ENCODE peak calls at places on chromosomes 3 and 15, in six cellular contexts. M is IMR-90, N is right lobe of liver, U is heart left ventricle, H is H54, L is K562. Q is an unnamed sample.

GRCh38 chr3:99789322-99789721 is 28.3 kb upstream of the CMSS1 start:
- DNase-seq in M (peak; percentile 67), N (no peak), U (no peak), H (peak; percentile 12), L (peak; percentile 25), Q (no peak)

GRCh38 chr3:195114026-195114425 is 156.9 kb downstream of the XXYLT1 start:
- DNase-seq in M (no peak), N (no peak), U (no peak), H (no peak), L (no peak), Q (no peak)

GRCh38 chr3:171461087-171461917 is 1.1 kb upstream of the TNIK start:
- DNase-seq in M (peak; percentile 44), N (no peak), U (no peak), H (no peak), L (peak; percentile 58), Q (no peak)

GRCh38 chr3:189710620-189711388 is 79.6 kb downstream of the TP63 start:
- DNase-seq in M (peak; percentile 99), N (no peak), U (no peak), H (peak; percentile 61), L (no peak), Q (peak; percentile 17)

GRCh38 chr15:88127477-88127799 is 129.1 kb downstream of the NTRK3 start:
- DNase-seq in M (no peak), N (no peak), U (no peak), H (no peak), L (no peak), Q (no peak)

GRCh38 chr3:101803152-101803782 is 24.3 kb downstream of the NXPE3 start:
- DNase-seq in M (peak; percentile 79), N (no peak), U (no peak), H (no peak), L (peak; percentile 34), Q (peak; percentile 46)

GRCh38 chr3:192818126-192818525 is 90.8 kb upstream of the FGF12 start:
- DNase-seq in M (peak; percentile 48), N (no peak), U (no peak), H (no peak), L (no peak), Q (no peak)

GRCh38 chr3:18712713-18713575 is 287.8 kb upstream of the SATB1 start:
- DNase-seq in M (no peak), N (no peak), U (no peak), H (no peak), L (no peak), Q (no peak)

GRCh38 chr3:72683068-72683467 is 165.2 kb downstream of the SHQ1 start:
- DNase-seq in M (no peak), N (no peak), U (no peak), H (no peak), L (no peak), Q (no peak)

GRCh38 chr3:69143605-69144004 is 21.2 kb upstream of the LMOD3 start:
- DNase-seq in M (peak; percentile 18), N (no peak), U (no peak), H (no peak), L (peak; percentile 5), Q (no peak)

GRCh38 chr15:33089878-33090757 is 104.4 kb downstream of the FMN1 start:
- DNase-seq in M (peak; percentile 94), N (no peak), U (no peak), H (no peak), L (no peak), Q (no peak)

GRCh38 chr3:39892068-39892467 is 82.7 kb downstream of the MYRIP start:
- DNase-seq in M (no peak), N (no peak), U (no peak), H (no peak), L (no peak), Q (no peak)

GRCh38 chr3:77446084-77446483 is 406.2 kb downstream of the ROBO2 start:
- DNase-seq in M (no peak), N (no peak), U (no peak), H (no peak), L (no peak), Q (no peak)

GRCh38 chr3:103629391-103629790 is 1194.6 kb downstream of the ZPLD1 start:
- DNase-seq in M (no peak), N (no peak), U (no peak), H (no peak), L (no peak), Q (no peak)

GRCh38 chr3:139113231-139113749 is 68.6 kb upstream of the PRR23C start:
- DNase-seq in M (no peak), N (no peak), U (no peak), H (no peak), L (no peak), Q (no peak)

GRCh38 chr3:88807471-88808090 is 299.8 kb upstream of the EPHA3 start:
- DNase-seq in M (peak; percentile 74), N (no peak), U (no peak), H (no peak), L (no peak), Q (no peak)

GRCh38 chr3:39207361-39208192 is 15.2 kb upstream of the XIRP1 start:
- DNase-seq in M (no peak), N (no peak), U (no peak), H (no peak), L (no peak), Q (no peak)

GRCh38 chr15:47466357-47466756 is 250.9 kb upstream of the SEMA6D start:
- DNase-seq in M (peak; percentile 90), N (no peak), U (no peak), H (no peak), L (no peak), Q (no peak)

GRCh38 chr15:27589782-27590181 is 509.3 kb downstream of the OCA2 start:
- DNase-seq in M (no peak), N (no peak), U (no peak), H (no peak), L (no peak), Q (no peak)
- TF ChIP-seq POLR2A in M (no peak), N (no peak), U (no peak), H (no peak), L (no peak), Q (no peak)

GRCh38 chr3:32391643-32392529 is at the start of gene CMTM7:
- DNase-seq in M (peak; percentile 35), N (peak; percentile 85), U (peak; percentile 87), H (peak; percentile 71), L (peak; percentile 39), Q (no peak)
- TF ChIP-seq POLR2A in M (peak; percentile 39), N (peak; percentile 75), U (no peak), H (peak; percentile 75), L (no peak), Q (peak; percentile 64)

GRCh38 chr15:68217341-68217740 is 12.2 kb downstream of the CLN6 start:
- DNase-seq in M (no peak), N (no peak), U (no peak), H (no peak), L (no peak), Q (no peak)
- TF ChIP-seq POLR2A in M (no peak), N (no peak), U (no peak), H (no peak), L (no peak), Q (no peak)

DNA sequence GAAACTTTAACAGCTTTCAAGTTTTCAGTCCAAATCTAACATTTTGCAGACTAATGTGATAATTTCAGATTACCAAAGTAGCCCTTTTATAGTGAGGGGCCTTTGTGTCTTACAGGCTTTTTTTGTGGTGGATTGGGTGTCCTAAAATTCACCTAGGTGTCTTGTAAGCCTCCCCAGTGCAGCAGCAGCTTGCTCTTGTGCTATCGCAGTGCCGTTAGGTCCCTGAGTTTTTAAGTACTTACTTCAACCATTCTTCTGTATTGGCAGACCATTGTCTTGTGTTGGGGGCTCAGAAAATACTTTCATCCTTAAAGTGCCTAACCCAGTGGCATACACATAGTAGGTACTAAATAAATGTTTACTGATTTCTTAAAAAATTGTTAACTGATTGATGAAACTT is 2.1 kb downstream of the PDE8A start:
- DNase-seq in M (peak; percentile 23), N (no peak), U (no peak), H (no peak), L (no peak), Q (no peak)
- TF ChIP-seq POLR2A in M (no peak), N (no peak), U (no peak), H (no peak), L (no peak), Q (no peak)

GRCh38 chr15:75348034-75348562 is 1.3 kb downstream of the NEIL1 start:
- DNase-seq in M (no peak), N (no peak), U (no peak), H (no peak), L (peak; percentile 54), Q (no peak)

GRCh38 chr15:75349851-75350588 is 3.2 kb downstream of the NEIL1 start:
- DNase-seq in M (no peak), N (no peak), U (peak; percentile 55), H (no peak), L (no peak), Q (no peak)

GRCh38 chr15:75348563-75349350 is 1.9 kb downstream of the NEIL1 start:
- DNase-seq in M (no peak), N (no peak), U (peak; percentile 61), H (no peak), L (no peak), Q (no peak)

GRCh38 chr15:75346796-75347221 is at the start of gene NEIL1:
- DNase-seq in M (no peak), N (no peak), U (no peak), H (no peak), L (no peak), Q (no peak)

GRCh38 chr15:75347222-75348033 is 589 bp downstream of the NEIL1 start:
- DNase-seq in M (no peak), N (peak; percentile 81), U (peak; percentile 84), H (no peak), L (peak; percentile 68), Q (no peak)
- TF ChIP-seq POLR2A in M (no peak), N (no peak), U (no peak), H (no peak), L (no peak), Q (no peak)

GRCh38 chr15:90184786-90185704 is 16.1 kb upstream of the SEMA4B start:
- DNase-seq in M (no peak), N (peak; percentile 82), U (peak; percentile 89), H (peak; percentile 57), L (peak; percentile 84), Q (peak; percentile 41)
- TF ChIP-seq POLR2A in M (no peak), N (peak; percentile 69), U (no peak), H (peak; percentile 12), L (no peak), Q (peak; percentile 64)

GRCh38 chr15:75843618-75844610 is 667 bp downstream of the UBE2Q2 start:
- DNase-seq in M (peak; percentile 37), N (peak; percentile 69), U (peak; percentile 85), H (peak; percentile 51), L (peak; percentile 71), Q (peak; percentile 20)
- TF ChIP-seq POLR2A in M (peak; percentile 11), N (no peak), U (no peak), H (no peak), L (peak; percentile 55), Q (no peak)

Q was measured in tibial nerve.